ENCODE peak calls at places on chromosomes 6 and 20, in five cellular contexts. F, S, K, R and M are unnamed samples.

GRCh38 chr6:135182993-135183531 is 2.0 kb downstream of the MYB start:
- DNase-seq in F (peak; percentile 95), R (peak; percentile 70), S (peak; percentile 58), K (peak; percentile 9), M (peak; percentile 39)

GRCh38 chr20:45368221-45368980 is 5.4 kb downstream of the SYS1 start:
- DNase-seq in F (peak; percentile 93), R (no peak), S (no peak), K (no peak), M (no peak)

GRCh38 chr6:164243949-164244348 is 829.4 kb downstream of the QKI start:
- DNase-seq in R (no peak), F (no peak), S (no peak), K (no peak), M (peak; percentile 17)

GRCh38 chr6:53240763-53241162 is 92.1 kb upstream of the GCM1 start:
- DNase-seq in K (no peak), F (no peak), R (no peak), S (no peak), M (no peak)

GRCh38 chr6:68122032-68122431 is 513.0 kb upstream of the ADGRB3 start:
- DNase-seq in K (no peak), F (no peak), R (peak; percentile 12), S (no peak), M (no peak)

GRCh38 chr6:157240059-157240959 is 83.0 kb downstream of the TMEM242 start:
- DNase-seq in K (peak; percentile 93), S (peak; percentile 62), F (peak; percentile 51), R (no peak), M (peak; percentile 60)

GRCh38 chr20:50449789-50450492 is 60.2 kb upstream of the PTPN1 start:
- DNase-seq in F (peak; percentile 25), R (no peak), S (no peak), K (no peak), M (no peak)

GRCh38 chr6:150632785-150633465 is 33.2 kb downstream of the PLEKHG1 start:
- DNase-seq in R (no peak), F (peak; percentile 20), S (no peak), K (no peak), M (no peak)

GRCh38 chr6:104754788-104755409 is 104.8 kb downstream of the HACE1 start:
- DNase-seq in K (no peak), R (no peak), F (no peak), S (no peak), M (no peak)

GRCh38 chr6:91824346-91824745 is 1237.5 kb upstream of the MAP3K7 start:
- DNase-seq in F (no peak), S (no peak), R (no peak), K (no peak), M (no peak)

GRCh38 chr6:129500958-129501381 is 209.0 kb downstream of the ARHGAP18 start:
- DNase-seq in K (peak; percentile 29), S (no peak), F (no peak), R (peak; percentile 59), M (peak; percentile 49)

GRCh38 chr6:156840136-156840535 is 63.0 kb downstream of the ARID1B start:
- DNase-seq in S (no peak), R (no peak), K (peak; percentile 39), F (no peak), M (no peak)

GRCh38 chr6:12845224-12846004 is 128.8 kb downstream of the PHACTR1 start:
- DNase-seq in R (peak; percentile 30), K (no peak), S (no peak), F (no peak), M (no peak)

GRCh38 chr6:44415424-44415823 is 27.9 kb downstream of the CDC5L start:
- DNase-seq in S (peak; percentile 13), R (peak; percentile 4), K (no peak), F (peak; percentile 28), M (peak; percentile 19)

GRCh38 chr6:45454008-45454911 is 76.5 kb upstream of the SUPT3H start:
- DNase-seq in F (no peak), S (no peak), R (no peak), K (peak; percentile 79), M (peak; percentile 65)

GRCh38 chr6:148874698-148875293 is 128.0 kb downstream of the UST start:
- DNase-seq in R (no peak), K (peak; percentile 62), F (no peak), S (no peak), M (no peak)

GRCh38 chr6:144284753-144285547 is at the start of gene UTRN:
- DNase-seq in K (peak; percentile 93), F (peak; percentile 36), R (peak; percentile 94), S (peak; percentile 88), M (peak; percentile 69)

GRCh38 chr6:34230653-34231351 is 5.9 kb upstream of the HMGA1 start:
- DNase-seq in S (no peak), K (peak; percentile 29), R (no peak), F (no peak), M (no peak)

GRCh38 chr6:147986891-147987290 is 355.7 kb upstream of the SASH1 start:
- DNase-seq in K (no peak), S (no peak), F (no peak), R (no peak), M (no peak)

GRCh38 chr6:99603421-99604160 is 3.0 kb upstream of the PRDM13 start:
- DNase-seq in K (peak; percentile 56), F (no peak), R (peak; percentile 89), S (peak; percentile 62), M (no peak)

GRCh38 chr6:109816452-109817374 is 125.6 kb downstream of the FIG4 start:
- DNase-seq in K (no peak), R (no peak), S (no peak), F (no peak), M (no peak)

GRCh38 chr6:130676077-130676772 is 151.0 kb upstream of the SMLR1 start:
- DNase-seq in S (no peak), R (peak; percentile 50), F (no peak), K (no peak), M (no peak)

GRCh38 chr6:165552248-165552736 is 110.7 kb downstream of the PDE10A start:
- DNase-seq in F (no peak), S (no peak), R (peak; percentile 15), K (no peak), M (no peak)
- H3K79me2 ChIP-seq in F (no peaks in the 10 kb centered on the region), S (no peaks in the 10 kb centered on the region), R (no peaks in the 10 kb centered on the region), K (no peaks in the 10 kb centered on the region), M (no peaks in the 10 kb centered on the region)

GRCh38 chr6:28172006-28172405 is 30.3 kb downstream of the ZKSCAN8 start:
- DNase-seq in K (peak; percentile 3), F (no peak), S (no peak), R (no peak), M (no peak)

GRCh38 chr6:28171271-28171670 is 29.6 kb downstream of the ZKSCAN8 start:
- DNase-seq in R (no peak), K (no peak), F (no peak), S (no peak), M (no peak)

GRCh38 chr6:28167926-28168325 is 26.2 kb downstream of the ZKSCAN8 start:
- DNase-seq in S (no peak), F (no peak), K (no peak), R (no peak), M (no peak)

GRCh38 chr6:28165566-28165965 is 23.9 kb downstream of the ZKSCAN8 start:
- DNase-seq in F (no peak), K (no peak), S (no peak), R (no peak), M (no peak)

DNA sequence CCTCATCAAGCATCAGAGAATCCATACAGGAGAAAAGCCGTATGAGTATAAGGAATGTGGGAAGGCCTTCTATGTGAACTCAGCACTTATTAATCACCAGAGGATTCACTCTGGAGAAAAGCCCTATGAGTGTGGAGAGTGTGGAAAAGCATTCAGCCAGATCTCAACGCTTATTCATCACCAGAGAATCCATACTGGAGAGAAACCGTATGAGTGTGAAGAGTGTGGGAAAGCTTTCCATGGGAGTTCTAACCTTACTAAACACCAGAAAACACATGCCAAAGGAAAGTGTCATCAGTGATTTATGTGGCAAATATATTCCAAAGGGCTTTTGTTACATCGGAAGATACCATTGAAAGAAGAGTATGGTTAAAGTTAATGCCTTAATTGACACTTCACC is 25.4 kb downstream of the ZKSCAN8 start:
- DNase-seq in S (no peak), R (no peak), K (peak; percentile 92), F (no peak), M (peak; percentile 59)
- H3K9me2 ChIP-seq in S (no peaks in the 10 kb centered on the region), R (peaks cover 6% of the 10 kb centered on the region), K (no peaks in the 10 kb centered on the region), F (no peaks in the 10 kb centered on the region), M (no peaks in the 10 kb centered on the region)

GRCh38 chr20:47535994-47536393 is 34.3 kb downstream of the NCOA3 start:
- DNase-seq in R (no peak), S (no peak), K (no peak), F (no peak), M (no peak)
- H3K79me2 ChIP-seq in R (peaks cover 94% of the 10 kb centered on the region), S (peaks cover 88% of the 10 kb centered on the region), K (peaks cover 100% of the 10 kb centered on the region), F (peaks cover 95% of the 10 kb centered on the region), M (peaks cover 76% of the 10 kb centered on the region)

DNA sequence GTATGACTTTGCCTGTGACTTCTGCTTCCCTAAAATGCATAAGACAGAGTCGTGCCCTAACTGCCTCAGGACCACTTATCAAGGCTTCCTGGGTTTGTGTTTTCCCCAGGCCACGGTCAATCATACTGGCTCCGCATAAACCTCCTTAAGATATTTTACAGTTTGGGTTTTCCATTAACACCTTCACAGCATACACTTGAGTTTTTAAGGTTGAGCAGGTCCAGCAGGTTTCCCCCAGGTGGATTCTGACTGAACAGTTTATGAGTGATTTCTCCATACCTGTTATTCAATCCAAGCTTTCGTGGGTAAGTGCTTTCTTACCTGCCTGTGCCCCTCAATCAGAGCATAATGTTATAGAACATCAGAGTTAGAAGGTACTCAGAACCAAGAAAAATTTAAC is 39.3 kb downstream of the NINL start:
- DNase-seq in F (no peak), S (no peak), R (no peak), K (no peak), M (no peak)
- H3K9me2 ChIP-seq in F (no peaks in the 10 kb centered on the region), S (no peaks in the 10 kb centered on the region), R (no peaks in the 10 kb centered on the region), K (no peaks in the 10 kb centered on the region), M (no peaks in the 10 kb centered on the region)

DNA sequence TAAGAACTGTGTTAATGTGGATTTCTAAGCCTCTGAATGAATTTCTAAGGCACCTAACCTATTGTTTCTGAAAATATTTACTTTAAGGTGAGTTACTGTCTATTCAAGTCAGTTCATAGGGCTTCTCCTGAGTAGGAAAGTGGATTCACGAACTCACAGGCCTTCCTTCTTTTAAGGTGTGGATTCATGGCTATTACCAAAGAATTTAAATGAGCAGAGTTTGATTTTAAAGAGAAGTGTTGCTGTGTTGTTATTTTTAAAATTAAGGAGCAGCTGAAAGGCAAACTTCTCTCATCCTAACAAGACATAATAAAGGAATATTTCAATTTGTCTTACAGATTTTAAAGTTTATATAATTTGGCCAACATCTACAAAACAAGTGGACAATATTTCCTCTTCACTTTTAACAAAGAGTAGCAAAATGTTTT is 436 bp upstream of the TSPYL4 start:
- DNase-seq in K (no peak), S (no peak), R (no peak), F (no peak), M (no peak)
- H3K79me2 ChIP-seq in K (peaks cover 61% of the 10 kb centered on the region), S (peaks cover 49% of the 10 kb centered on the region), R (peaks cover 33% of the 10 kb centered on the region), F (peaks cover 26% of the 10 kb centered on the region), M (peaks cover 48% of the 10 kb centered on the region)

GRCh38 chr6:114524081-114524480 is 181.3 kb upstream of the HS3ST5 start:
- DNase-seq in R (no peak), F (no peak), K (no peak), S (no peak), M (no peak)
- H3K9me2 ChIP-seq in R (no peaks in the 10 kb centered on the region), F (no peaks in the 10 kb centered on the region), K (no peaks in the 10 kb centered on the region), S (no peaks in the 10 kb centered on the region), M (no peaks in the 10 kb centered on the region)

GRCh38 chr6:85458782-85459181 is 8.9 kb downstream of the NT5E start:
- DNase-seq in S (no peak), R (peak; percentile 41), K (no peak), F (no peak), M (peak; percentile 58)
- H3K79me2 ChIP-seq in S (no peaks in the 10 kb centered on the region), R (no peaks in the 10 kb centered on the region), K (peaks cover 83% of the 10 kb centered on the region), F (no peaks in the 10 kb centered on the region), M (no peaks in the 10 kb centered on the region)